ENCODE peak calls at places on chromosomes 12 and 14, in eight cellular contexts. One of them, this sample, is unnamed.

GRCh38 chr14:73997944-73998451 is 21.1 kb downstream of the ENTPD5 start:
- DNase-seq in neural crest cell: no peak
- DNase-seq in H9: no peak
- DNase-seq in HFF-Myc: no peak
- DNase-seq in fibroblast of pulmonary artery: no peak
- DNase-seq in foreskin keratinocyte: no peak
- DNase-seq in right atrium auricular region: no peak
- DNase-seq in MM.1S: no peak
- DNase-seq in this sample: no peak

GRCh38 chr12:114685320-114685781 is 1.4 kb upstream of the TBX3 start:
- DNase-seq in foreskin keratinocyte: no peak
- DNase-seq in fibroblast of pulmonary artery: no peak
- DNase-seq in MM.1S: no peak
- DNase-seq in H9: peak; percentile 50
- DNase-seq in HFF-Myc: no peak
- DNase-seq in neural crest cell: no peak
- DNase-seq in right atrium auricular region: no peak
- DNase-seq in this sample: no peak

GRCh38 chr12:3533703-3534386 is 42.8 kb downstream of the PRMT8 start:
- DNase-seq in H9: peak; percentile 29
- DNase-seq in MM.1S: no peak
- DNase-seq in fibroblast of pulmonary artery: no peak
- DNase-seq in right atrium auricular region: no peak
- DNase-seq in neural crest cell: no peak
- DNase-seq in HFF-Myc: no peak
- DNase-seq in foreskin keratinocyte: no peak
- DNase-seq in this sample: no peak

GRCh38 chr14:96929969-96930368 is 132.8 kb downstream of the VRK1 start:
- DNase-seq in MM.1S: no peak
- DNase-seq in right atrium auricular region: no peak
- DNase-seq in fibroblast of pulmonary artery: no peak
- DNase-seq in foreskin keratinocyte: no peak
- DNase-seq in HFF-Myc: no peak
- DNase-seq in H9: no peak
- DNase-seq in neural crest cell: no peak
- DNase-seq in this sample: no peak

GRCh38 chr12:80794506-80794905 is 77.8 kb downstream of the MYF5 start:
- DNase-seq in foreskin keratinocyte: no peak
- DNase-seq in neural crest cell: no peak
- DNase-seq in fibroblast of pulmonary artery: no peak
- DNase-seq in HFF-Myc: no peak
- DNase-seq in H9: no peak
- DNase-seq in MM.1S: no peak
- DNase-seq in right atrium auricular region: no peak
- DNase-seq in this sample: no peak

GRCh38 chr14:91975763-91976162 is 28.3 kb upstream of the FBLN5 start:
- DNase-seq in right atrium auricular region: no peak
- DNase-seq in MM.1S: no peak
- DNase-seq in HFF-Myc: no peak
- DNase-seq in H9: no peak
- DNase-seq in foreskin keratinocyte: no peak
- DNase-seq in neural crest cell: no peak
- DNase-seq in fibroblast of pulmonary artery: no peak
- DNase-seq in this sample: no peak

GRCh38 chr12:27865421-27865820 is 85.4 kb upstream of the MANSC4 start:
- DNase-seq in foreskin keratinocyte: peak; percentile 40
- DNase-seq in MM.1S: no peak
- DNase-seq in HFF-Myc: no peak
- DNase-seq in right atrium auricular region: no peak
- DNase-seq in fibroblast of pulmonary artery: peak; percentile 77
- DNase-seq in neural crest cell: no peak
- DNase-seq in H9: no peak
- DNase-seq in this sample: no peak

GRCh38 chr12:55931780-55932545 is 1.0 kb downstream of the DGKA start:
- DNase-seq in right atrium auricular region: peak; percentile 63
- DNase-seq in HFF-Myc: no peak
- DNase-seq in neural crest cell: peak; percentile 29
- DNase-seq in MM.1S: no peak
- DNase-seq in H9: peak; percentile 70
- DNase-seq in fibroblast of pulmonary artery: peak; percentile 37
- DNase-seq in foreskin keratinocyte: no peak
- DNase-seq in this sample: peak; percentile 54

GRCh38 chr12:45745861-45746277 is 16.4 kb downstream of the ARID2 start:
- DNase-seq in foreskin keratinocyte: no peak
- DNase-seq in HFF-Myc: no peak
- DNase-seq in MM.1S: peak; percentile 34
- DNase-seq in H9: no peak
- DNase-seq in neural crest cell: no peak
- DNase-seq in right atrium auricular region: no peak
- DNase-seq in fibroblast of pulmonary artery: peak; percentile 61
- DNase-seq in this sample: no peak

GRCh38 chr12:50550530-50551223 is 45.9 kb downstream of the DIP2B start:
- DNase-seq in H9: no peak
- DNase-seq in foreskin keratinocyte: peak; percentile 57
- DNase-seq in MM.1S: no peak
- DNase-seq in right atrium auricular region: no peak
- DNase-seq in fibroblast of pulmonary artery: peak; percentile 73
- DNase-seq in HFF-Myc: no peak
- DNase-seq in neural crest cell: no peak
- DNase-seq in this sample: no peak

GRCh38 chr14:50600849-50601248 is 40.9 kb downstream of the ATL1 start:
- DNase-seq in right atrium auricular region: no peak
- DNase-seq in H9: peak; percentile 36
- DNase-seq in HFF-Myc: no peak
- DNase-seq in MM.1S: no peak
- DNase-seq in fibroblast of pulmonary artery: peak; percentile 53
- DNase-seq in foreskin keratinocyte: no peak
- DNase-seq in neural crest cell: no peak
- DNase-seq in this sample: no peak

GRCh38 chr14:30443368-30444007 is 115.5 kb upstream of the G2E3 start:
- DNase-seq in HFF-Myc: peak; percentile 6
- DNase-seq in H9: no peak
- DNase-seq in neural crest cell: no peak
- DNase-seq in fibroblast of pulmonary artery: peak; percentile 67
- DNase-seq in MM.1S: peak; percentile 37
- DNase-seq in right atrium auricular region: no peak
- DNase-seq in foreskin keratinocyte: no peak
- DNase-seq in this sample: no peak

GRCh38 chr12:116299064-116299463 is 21.6 kb upstream of the MED13L start:
- DNase-seq in neural crest cell: no peak
- DNase-seq in HFF-Myc: no peak
- DNase-seq in fibroblast of pulmonary artery: no peak
- DNase-seq in H9: no peak
- DNase-seq in MM.1S: no peak
- DNase-seq in right atrium auricular region: no peak
- DNase-seq in foreskin keratinocyte: no peak
- DNase-seq in this sample: no peak

GRCh38 chr12:109387425-109388166 is 39.9 kb downstream of the MYO1H start:
- DNase-seq in HFF-Myc: peak; percentile 32
- DNase-seq in neural crest cell: no peak
- DNase-seq in fibroblast of pulmonary artery: peak; percentile 50
- DNase-seq in right atrium auricular region: no peak
- DNase-seq in foreskin keratinocyte: no peak
- DNase-seq in H9: peak; percentile 40
- DNase-seq in MM.1S: peak; percentile 72
- DNase-seq in this sample: no peak

GRCh38 chr14:41476526-41476925 is 130.2 kb upstream of the LRFN5 start:
- DNase-seq in H9: no peak
- DNase-seq in right atrium auricular region: no peak
- DNase-seq in foreskin keratinocyte: peak; percentile 50
- DNase-seq in HFF-Myc: no peak
- DNase-seq in fibroblast of pulmonary artery: peak; percentile 20
- DNase-seq in neural crest cell: no peak
- DNase-seq in MM.1S: no peak
- DNase-seq in this sample: no peak

GRCh38 chr12:62396750-62397149 is 69.9 kb upstream of the MON2 start:
- DNase-seq in right atrium auricular region: no peak
- DNase-seq in foreskin keratinocyte: no peak
- DNase-seq in H9: no peak
- DNase-seq in HFF-Myc: no peak
- DNase-seq in fibroblast of pulmonary artery: peak; percentile 21
- DNase-seq in MM.1S: no peak
- DNase-seq in neural crest cell: no peak
- DNase-seq in this sample: no peak

GRCh38 chr12:22935090-22935489 is 310.1 kb downstream of the ETNK1 start:
- DNase-seq in HFF-Myc: no peak
- DNase-seq in H9: peak; percentile 50
- DNase-seq in neural crest cell: no peak
- DNase-seq in MM.1S: no peak
- DNase-seq in right atrium auricular region: no peak
- DNase-seq in foreskin keratinocyte: no peak
- DNase-seq in fibroblast of pulmonary artery: no peak
- DNase-seq in this sample: no peak

GRCh38 chr12:62260733-62261683 is 804 bp downstream of the USP15 start:
- DNase-seq in HFF-Myc: no peak
- DNase-seq in MM.1S: peak; percentile 80
- DNase-seq in neural crest cell: peak; percentile 2
- DNase-seq in fibroblast of pulmonary artery: peak; percentile 47
- DNase-seq in right atrium auricular region: no peak
- DNase-seq in foreskin keratinocyte: peak; percentile 37
- DNase-seq in H9: no peak
- DNase-seq in this sample: no peak

DNA sequence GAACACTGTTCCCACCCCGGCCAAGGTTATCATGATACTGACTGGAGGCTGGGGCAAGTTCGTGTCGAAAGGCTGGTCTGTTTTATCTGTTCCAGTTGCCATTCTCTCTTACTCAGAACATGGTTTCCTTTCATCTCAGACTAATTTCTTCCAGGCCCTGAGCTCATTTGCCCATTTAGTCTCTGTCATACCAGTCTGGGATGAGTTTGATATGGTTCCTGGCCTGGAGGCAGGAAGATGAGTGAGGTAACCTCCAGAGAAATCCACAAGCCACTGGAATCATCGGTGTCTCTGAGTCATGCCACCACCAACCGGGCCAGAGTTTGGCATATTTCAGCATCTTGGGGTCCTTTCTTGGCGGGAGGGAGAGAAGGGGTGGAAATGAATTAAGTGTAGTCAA is 114.7 kb downstream of the NTF3 start:
- DNase-seq in neural crest cell: no peak
- DNase-seq in HFF-Myc: no peak
- DNase-seq in H9: no peak
- DNase-seq in foreskin keratinocyte: no peak
- DNase-seq in fibroblast of pulmonary artery: no peak
- DNase-seq in MM.1S: no peak
- DNase-seq in right atrium auricular region: no peak
- DNase-seq in this sample: no peak
- TF ChIP-seq CTCF in neural crest cell: no peak
- TF ChIP-seq CTCF in HFF-Myc: no peak
- TF ChIP-seq CTCF in H9: no peak
- TF ChIP-seq CTCF in foreskin keratinocyte: no peak
- TF ChIP-seq CTCF in fibroblast of pulmonary artery: no peak
- TF ChIP-seq CTCF in MM.1S: no peak
- TF ChIP-seq CTCF in right atrium auricular region: no peak
- TF ChIP-seq CTCF in this sample: no peak

GRCh38 chr12:79000501-79000900 is 135.9 kb downstream of the SYT1 start:
- DNase-seq in H9: no peak
- DNase-seq in foreskin keratinocyte: no peak
- DNase-seq in MM.1S: no peak
- DNase-seq in HFF-Myc: no peak
- DNase-seq in fibroblast of pulmonary artery: peak; percentile 14
- DNase-seq in right atrium auricular region: no peak
- DNase-seq in neural crest cell: no peak
- DNase-seq in this sample: no peak

GRCh38 chr12:79008591-79008990 is 144.0 kb downstream of the SYT1 start:
- DNase-seq in foreskin keratinocyte: no peak
- DNase-seq in neural crest cell: no peak
- DNase-seq in H9: no peak
- DNase-seq in MM.1S: no peak
- DNase-seq in right atrium auricular region: no peak
- DNase-seq in fibroblast of pulmonary artery: no peak
- DNase-seq in HFF-Myc: no peak
- DNase-seq in this sample: no peak

GRCh38 chr12:79001404-79001803 is 136.8 kb downstream of the SYT1 start:
- DNase-seq in right atrium auricular region: no peak
- DNase-seq in fibroblast of pulmonary artery: no peak
- DNase-seq in HFF-Myc: no peak
- DNase-seq in neural crest cell: no peak
- DNase-seq in MM.1S: no peak
- DNase-seq in foreskin keratinocyte: no peak
- DNase-seq in H9: no peak
- DNase-seq in this sample: no peak

GRCh38 chr12:79006306-79006705 is 141.7 kb downstream of the SYT1 start:
- DNase-seq in MM.1S: peak; percentile 54
- DNase-seq in H9: no peak
- DNase-seq in foreskin keratinocyte: no peak
- DNase-seq in neural crest cell: no peak
- DNase-seq in fibroblast of pulmonary artery: peak; percentile 28
- DNase-seq in right atrium auricular region: no peak
- DNase-seq in HFF-Myc: no peak
- DNase-seq in this sample: no peak
- TF ChIP-seq CTCF in MM.1S: peak; percentile 73
- TF ChIP-seq CTCF in H9: peak; percentile 49
- TF ChIP-seq CTCF in foreskin keratinocyte: peak; percentile 81
- TF ChIP-seq CTCF in neural crest cell: no peak
- TF ChIP-seq CTCF in fibroblast of pulmonary artery: peak; percentile 18
- TF ChIP-seq CTCF in right atrium auricular region: no peak
- TF ChIP-seq CTCF in HFF-Myc: no peak
- TF ChIP-seq CTCF in this sample: peak; percentile 29

GRCh38 chr14:100122481-100123215 is 36.8 kb downstream of the DEGS2 start:
- DNase-seq in HFF-Myc: no peak
- DNase-seq in fibroblast of pulmonary artery: no peak
- DNase-seq in right atrium auricular region: no peak
- DNase-seq in MM.1S: no peak
- DNase-seq in neural crest cell: no peak
- DNase-seq in H9: no peak
- DNase-seq in foreskin keratinocyte: no peak
- DNase-seq in this sample: no peak
- TF ChIP-seq CTCF in HFF-Myc: no peak
- TF ChIP-seq CTCF in fibroblast of pulmonary artery: no peak
- TF ChIP-seq CTCF in right atrium auricular region: no peak
- TF ChIP-seq CTCF in MM.1S: no peak
- TF ChIP-seq CTCF in neural crest cell: no peak
- TF ChIP-seq CTCF in H9: peak; percentile 20
- TF ChIP-seq CTCF in foreskin keratinocyte: no peak
- TF ChIP-seq CTCF in this sample: no peak

DNA sequence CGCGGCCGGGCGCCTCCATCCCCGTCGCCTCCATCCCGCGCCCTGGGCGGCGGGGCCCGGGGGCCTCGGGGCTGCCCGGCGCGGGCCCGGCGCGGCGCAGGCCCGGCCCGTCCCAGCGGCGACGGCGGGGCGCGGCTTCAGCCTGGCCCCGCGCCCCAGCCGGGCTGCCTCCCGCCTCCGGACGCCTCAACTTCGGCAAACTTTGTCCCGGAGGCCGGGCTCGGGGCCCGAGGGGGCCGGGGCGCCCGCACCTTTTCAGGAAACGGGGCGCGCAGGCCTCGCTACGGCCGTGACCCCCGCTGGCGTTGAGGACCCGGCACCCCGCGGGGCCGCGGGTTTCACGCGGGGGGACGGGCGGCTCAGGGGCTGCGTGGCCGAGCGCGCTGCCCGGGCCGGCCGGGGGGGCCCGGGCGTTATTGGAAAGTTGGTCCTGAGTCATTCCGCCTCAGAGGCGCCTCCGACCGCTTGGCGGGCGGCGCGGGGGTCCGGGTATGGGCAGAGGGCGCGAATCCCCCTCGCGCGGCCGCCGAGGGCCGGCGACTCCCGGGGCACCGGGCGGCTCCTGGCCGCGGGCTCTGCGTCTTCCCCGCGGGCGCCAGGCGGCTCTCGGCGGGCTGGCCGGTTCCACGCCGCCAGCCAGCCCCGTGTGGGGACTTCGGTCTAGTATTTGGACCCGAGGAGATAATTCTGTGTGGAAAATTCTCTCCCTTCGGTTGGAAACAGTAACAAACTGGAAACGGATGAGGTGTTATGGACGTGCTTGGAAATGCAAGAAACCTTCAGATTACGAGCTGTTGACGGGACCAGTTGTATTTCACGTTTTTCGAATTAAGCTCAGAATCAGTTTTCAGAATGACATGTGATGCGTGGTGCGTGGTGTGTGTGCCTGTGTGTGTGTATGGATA is 714 bp downstream of the TRAF3 start:
- DNase-seq in H9: peak; percentile 27
- DNase-seq in right atrium auricular region: no peak
- DNase-seq in fibroblast of pulmonary artery: peak; percentile 44
- DNase-seq in MM.1S: peak; percentile 16
- DNase-seq in foreskin keratinocyte: no peak
- DNase-seq in HFF-Myc: no peak
- DNase-seq in neural crest cell: no peak
- DNase-seq in this sample: no peak
- TF ChIP-seq CTCF in H9: no peak
- TF ChIP-seq CTCF in right atrium auricular region: no peak
- TF ChIP-seq CTCF in fibroblast of pulmonary artery: no peak
- TF ChIP-seq CTCF in MM.1S: no peak
- TF ChIP-seq CTCF in foreskin keratinocyte: peak; percentile 7
- TF ChIP-seq CTCF in HFF-Myc: no peak
- TF ChIP-seq CTCF in neural crest cell: peak; percentile 18
- TF ChIP-seq CTCF in this sample: no peak